ENCODE peak calls at places on chromosomes 6 and 20, in seven cellular contexts. One of them, this sample, is unnamed.

GRCh38 chr6:127120109-127120786 is 1.8 kb downstream of the RSPO3 start:
- DNase-seq in mesendoderm: peak
- DNase-seq in neuronal stem cell: no peak
- DNase-seq in endothelial cell of umbilical vein: no peak
- DNase-seq in IMR-90: no peak
- DNase-seq in H9: peak
- DNase-seq in PC-9: no peak
- DNase-seq in this sample: no peak

GRCh38 chr20:33013701-33014326 is 6.3 kb downstream of the BPIFB2 start:
- DNase-seq in H9: no peak
- DNase-seq in mesendoderm: no peak
- DNase-seq in PC-9: no peak
- DNase-seq in neuronal stem cell: no peak
- DNase-seq in IMR-90: no peak
- DNase-seq in endothelial cell of umbilical vein: no peak
- DNase-seq in this sample: no peak

GRCh38 chr20:845967-846893 is 12.7 kb downstream of the FAM110A start:
- DNase-seq in H9: no peak
- DNase-seq in mesendoderm: no peak
- DNase-seq in neuronal stem cell: no peak
- DNase-seq in IMR-90: no peak
- DNase-seq in endothelial cell of umbilical vein: no peak
- DNase-seq in PC-9: no peak
- DNase-seq in this sample: no peak

GRCh38 chr20:49970498-49970897 is 12.3 kb upstream of the SNAI1 start:
- DNase-seq in PC-9: peak
- DNase-seq in neuronal stem cell: no peak
- DNase-seq in H9: no peak
- DNase-seq in IMR-90: no peak
- DNase-seq in mesendoderm: no peak
- DNase-seq in endothelial cell of umbilical vein: no peak
- DNase-seq in this sample: no peak

GRCh38 chr6:46305833-46306232 is 135.1 kb upstream of the ENPP5 start:
- DNase-seq in mesendoderm: no peak
- DNase-seq in H9: no peak
- DNase-seq in endothelial cell of umbilical vein: no peak
- DNase-seq in PC-9: no peak
- DNase-seq in neuronal stem cell: no peak
- DNase-seq in IMR-90: no peak
- DNase-seq in this sample: no peak

GRCh38 chr6:133985970-133986369 is 32.9 kb downstream of the TBPL1 start:
- DNase-seq in neuronal stem cell: no peak
- DNase-seq in IMR-90: no peak
- DNase-seq in PC-9: no peak
- DNase-seq in H9: no peak
- DNase-seq in mesendoderm: no peak
- DNase-seq in endothelial cell of umbilical vein: no peak
- DNase-seq in this sample: no peak

GRCh38 chr20:35845561-35845960 is 73.7 kb downstream of the PHF20 start:
- DNase-seq in endothelial cell of umbilical vein: no peak
- DNase-seq in mesendoderm: no peak
- DNase-seq in H9: no peak
- DNase-seq in IMR-90: peak
- DNase-seq in PC-9: no peak
- DNase-seq in neuronal stem cell: no peak
- DNase-seq in this sample: peak

GRCh38 chr6:14243617-14244016 is 126.0 kb downstream of the CD83 start:
- DNase-seq in mesendoderm: peak
- DNase-seq in IMR-90: no peak
- DNase-seq in PC-9: no peak
- DNase-seq in neuronal stem cell: no peak
- DNase-seq in H9: no peak
- DNase-seq in endothelial cell of umbilical vein: no peak
- DNase-seq in this sample: no peak

GRCh38 chr20:37670426-37670825 is 23.4 kb upstream of the CTNNBL1 start:
- DNase-seq in mesendoderm: no peak
- DNase-seq in IMR-90: no peak
- DNase-seq in endothelial cell of umbilical vein: no peak
- DNase-seq in neuronal stem cell: no peak
- DNase-seq in H9: no peak
- DNase-seq in PC-9: no peak
- DNase-seq in this sample: peak

GRCh38 chr6:127855542-127856159 is 45.2 kb downstream of the THEMIS start:
- DNase-seq in endothelial cell of umbilical vein: peak
- DNase-seq in IMR-90: peak
- DNase-seq in PC-9: no peak
- DNase-seq in mesendoderm: peak
- DNase-seq in neuronal stem cell: no peak
- DNase-seq in H9: no peak
- DNase-seq in this sample: peak

GRCh38 chr6:47044418-47044817 is 2.3 kb upstream of the ADGRF1 start:
- DNase-seq in H9: no peak
- DNase-seq in endothelial cell of umbilical vein: peak
- DNase-seq in mesendoderm: no peak
- DNase-seq in IMR-90: no peak
- DNase-seq in PC-9: peak
- DNase-seq in neuronal stem cell: no peak
- DNase-seq in this sample: no peak

GRCh38 chr6:161918154-161918553 is 644.3 kb upstream of the AGPAT4 start:
- DNase-seq in IMR-90: peak
- DNase-seq in H9: no peak
- DNase-seq in mesendoderm: no peak
- DNase-seq in neuronal stem cell: no peak
- DNase-seq in endothelial cell of umbilical vein: no peak
- DNase-seq in PC-9: no peak
- DNase-seq in this sample: peak

GRCh38 chr6:17417817-17418216 is 24.4 kb downstream of the CAP2 start:
- DNase-seq in IMR-90: peak
- DNase-seq in endothelial cell of umbilical vein: no peak
- DNase-seq in PC-9: peak
- DNase-seq in neuronal stem cell: peak
- DNase-seq in mesendoderm: peak
- DNase-seq in H9: peak
- DNase-seq in this sample: peak

GRCh38 chr6:15457121-15457646 is 205.6 kb downstream of the DTNBP1 start:
- DNase-seq in H9: no peak
- DNase-seq in endothelial cell of umbilical vein: no peak
- DNase-seq in IMR-90: no peak
- DNase-seq in neuronal stem cell: no peak
- DNase-seq in PC-9: no peak
- DNase-seq in mesendoderm: no peak
- DNase-seq in this sample: no peak

GRCh38 chr6:88166901-88167624 is 916 bp upstream of the CNR1 start:
- DNase-seq in mesendoderm: peak
- DNase-seq in PC-9: no peak
- DNase-seq in endothelial cell of umbilical vein: no peak
- DNase-seq in neuronal stem cell: peak
- DNase-seq in H9: peak
- DNase-seq in IMR-90: no peak
- DNase-seq in this sample: no peak

GRCh38 chr6:127710668-127711067 is 133.7 kb downstream of the C6orf58 start:
- DNase-seq in endothelial cell of umbilical vein: no peak
- DNase-seq in mesendoderm: no peak
- DNase-seq in neuronal stem cell: no peak
- DNase-seq in H9: no peak
- DNase-seq in PC-9: no peak
- DNase-seq in IMR-90: no peak
- DNase-seq in this sample: no peak

GRCh38 chr6:163709693-163710092 is 295.2 kb downstream of the QKI start:
- DNase-seq in IMR-90: no peak
- DNase-seq in neuronal stem cell: no peak
- DNase-seq in endothelial cell of umbilical vein: no peak
- DNase-seq in H9: no peak
- DNase-seq in mesendoderm: no peak
- DNase-seq in PC-9: no peak
- DNase-seq in this sample: no peak

GRCh38 chr6:84575264-84575663 is 189.1 kb downstream of the TBX18 start:
- DNase-seq in endothelial cell of umbilical vein: peak
- DNase-seq in PC-9: no peak
- DNase-seq in IMR-90: no peak
- DNase-seq in mesendoderm: no peak
- DNase-seq in H9: no peak
- DNase-seq in neuronal stem cell: no peak
- DNase-seq in this sample: peak
- H3K4me2 ChIP-seq in endothelial cell of umbilical vein: peak
- H3K4me2 ChIP-seq in PC-9: no peak
- H3K4me2 ChIP-seq in IMR-90: no peak
- H3K4me2 ChIP-seq in mesendoderm: no peak
- H3K4me2 ChIP-seq in H9: no peak
- H3K4me2 ChIP-seq in neuronal stem cell: no peak
- H3K4me2 ChIP-seq in this sample: no peak

DNA sequence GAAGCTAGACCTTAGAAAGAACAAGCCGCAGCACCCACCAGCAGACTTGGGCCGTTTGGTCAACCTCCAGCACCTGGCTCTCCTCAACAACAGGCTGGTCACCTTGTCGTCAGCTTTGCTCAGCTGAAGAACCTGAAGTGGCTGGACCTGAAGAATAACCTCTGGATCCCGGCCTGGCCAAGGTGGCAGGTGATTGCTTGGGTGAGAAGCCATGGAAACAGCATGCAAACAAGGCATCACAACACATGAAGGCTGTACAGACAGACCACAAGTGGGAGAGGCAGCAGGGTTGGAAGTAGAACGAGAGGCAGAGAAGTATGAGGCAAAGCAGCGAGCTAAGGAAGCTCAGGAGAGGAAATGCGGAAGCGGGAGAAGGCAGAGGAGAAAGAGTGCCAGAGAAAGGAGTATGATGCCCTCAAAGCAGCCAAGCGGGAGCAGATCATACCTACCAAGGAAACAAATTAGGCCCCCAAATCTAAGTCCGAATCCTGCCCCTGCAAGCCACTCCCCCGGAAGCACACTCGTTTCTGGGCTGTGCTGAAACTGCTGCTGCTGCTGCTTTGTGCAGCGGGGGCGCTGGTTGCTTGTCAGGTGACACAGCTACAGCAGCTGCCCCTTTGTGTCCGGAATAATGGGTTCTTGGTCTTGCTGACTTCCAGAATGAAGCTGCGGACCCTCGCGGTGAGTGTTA is 121.6 kb upstream of the LGSN start:
- DNase-seq in endothelial cell of umbilical vein: no peak
- DNase-seq in neuronal stem cell: no peak
- DNase-seq in mesendoderm: peak
- DNase-seq in IMR-90: no peak
- DNase-seq in H9: peak
- DNase-seq in PC-9: no peak
- DNase-seq in this sample: no peak
- H3K4me2 ChIP-seq in endothelial cell of umbilical vein: no peak
- H3K4me2 ChIP-seq in neuronal stem cell: no peak
- H3K4me2 ChIP-seq in mesendoderm: no peak
- H3K4me2 ChIP-seq in IMR-90: no peak
- H3K4me2 ChIP-seq in H9: no peak
- H3K4me2 ChIP-seq in PC-9: no peak
- H3K4me2 ChIP-seq in this sample: no peak

GRCh38 chr6:80282913-80283554 is 176.6 kb downstream of the BCKDHB start:
- DNase-seq in H9: no peak
- DNase-seq in PC-9: no peak
- DNase-seq in endothelial cell of umbilical vein: no peak
- DNase-seq in neuronal stem cell: no peak
- DNase-seq in mesendoderm: no peak
- DNase-seq in IMR-90: no peak
- DNase-seq in this sample: no peak

DNA sequence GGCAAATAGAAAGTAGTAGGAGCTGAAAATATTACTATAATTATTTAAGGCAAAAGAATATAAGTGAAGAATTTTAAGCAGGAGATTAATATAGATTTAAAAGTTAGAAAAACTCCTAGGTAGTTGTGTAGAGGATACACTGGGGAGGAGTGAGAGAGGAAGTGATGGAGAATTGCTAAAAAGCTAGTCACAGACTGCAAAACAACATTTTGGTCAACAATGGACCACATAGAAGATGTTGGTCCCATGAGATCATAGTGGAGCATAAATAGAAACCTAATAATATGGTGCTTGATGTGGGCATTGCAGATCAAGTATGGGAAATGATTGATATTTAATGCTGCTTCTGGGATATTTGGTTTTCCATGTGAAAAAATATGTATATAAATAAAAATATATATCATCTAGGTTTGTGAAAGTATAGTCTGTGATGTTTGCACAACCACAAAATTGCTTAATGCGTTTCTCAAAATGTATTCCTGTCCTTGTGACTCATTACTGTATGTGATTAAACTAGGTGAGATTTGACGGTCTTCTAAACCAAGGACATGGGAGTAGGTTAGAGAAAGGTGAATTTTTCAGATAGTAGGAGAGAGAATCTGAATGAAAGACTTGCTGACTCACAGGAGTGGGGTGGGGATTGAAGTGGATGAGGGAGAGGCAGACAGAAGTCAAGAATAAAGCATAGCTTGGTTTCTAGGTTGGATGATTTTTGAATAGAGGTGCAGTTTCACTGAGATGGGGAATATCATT is 174.0 kb downstream of the BCKDHB start:
- DNase-seq in neuronal stem cell: no peak
- DNase-seq in IMR-90: peak
- DNase-seq in mesendoderm: no peak
- DNase-seq in H9: no peak
- DNase-seq in PC-9: peak
- DNase-seq in endothelial cell of umbilical vein: no peak
- DNase-seq in this sample: peak
- H3K4me2 ChIP-seq in neuronal stem cell: no peak
- H3K4me2 ChIP-seq in IMR-90: no peak
- H3K4me2 ChIP-seq in mesendoderm: no peak
- H3K4me2 ChIP-seq in H9: no peak
- H3K4me2 ChIP-seq in PC-9: no peak
- H3K4me2 ChIP-seq in endothelial cell of umbilical vein: no peak
- H3K4me2 ChIP-seq in this sample: no peak

GRCh38 chr20:62887860-62888239 is 26.2 kb upstream of the TCFL5 start:
- DNase-seq in IMR-90: no peak
- DNase-seq in mesendoderm: no peak
- DNase-seq in H9: no peak
- DNase-seq in neuronal stem cell: no peak
- DNase-seq in endothelial cell of umbilical vein: no peak
- DNase-seq in PC-9: no peak
- DNase-seq in this sample: peak

GRCh38 chr20:62885046-62885445 is 23.4 kb upstream of the TCFL5 start:
- DNase-seq in PC-9: no peak
- DNase-seq in H9: no peak
- DNase-seq in IMR-90: no peak
- DNase-seq in endothelial cell of umbilical vein: no peak
- DNase-seq in neuronal stem cell: no peak
- DNase-seq in mesendoderm: no peak
- DNase-seq in this sample: no peak

GRCh38 chr20:62887147-62887859 is 25.7 kb upstream of the TCFL5 start:
- DNase-seq in mesendoderm: no peak
- DNase-seq in IMR-90: peak
- DNase-seq in neuronal stem cell: no peak
- DNase-seq in H9: no peak
- DNase-seq in endothelial cell of umbilical vein: peak
- DNase-seq in PC-9: no peak
- DNase-seq in this sample: peak

GRCh38 chr20:62885808-62886708 is 24.4 kb upstream of the TCFL5 start:
- DNase-seq in PC-9: no peak
- DNase-seq in neuronal stem cell: no peak
- DNase-seq in mesendoderm: no peak
- DNase-seq in H9: no peak
- DNase-seq in IMR-90: no peak
- DNase-seq in endothelial cell of umbilical vein: no peak
- DNase-seq in this sample: no peak

DNA sequence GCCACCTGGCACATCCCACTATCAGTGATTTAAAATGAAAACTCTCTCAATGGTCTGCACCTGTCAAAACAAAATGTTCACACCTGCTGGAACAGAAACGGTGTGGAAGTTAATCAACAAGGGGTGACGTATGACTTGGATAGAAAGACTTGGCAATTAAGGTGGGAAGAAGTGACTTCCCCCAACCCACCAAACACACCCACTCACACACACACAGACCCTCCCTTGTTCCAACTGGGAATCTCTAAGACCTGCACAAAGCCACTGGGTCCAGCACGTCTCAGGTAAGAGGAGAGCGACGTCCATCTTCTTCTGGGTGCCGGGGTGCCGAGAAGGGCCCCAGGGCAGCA is 25.1 kb upstream of the TCFL5 start:
- DNase-seq in H9: no peak
- DNase-seq in PC-9: no peak
- DNase-seq in mesendoderm: no peak
- DNase-seq in neuronal stem cell: no peak
- DNase-seq in IMR-90: no peak
- DNase-seq in endothelial cell of umbilical vein: no peak
- DNase-seq in this sample: no peak
- H3K4me2 ChIP-seq in H9: no peak
- H3K4me2 ChIP-seq in PC-9: no peak
- H3K4me2 ChIP-seq in mesendoderm: no peak
- H3K4me2 ChIP-seq in neuronal stem cell: no peak
- H3K4me2 ChIP-seq in IMR-90: no peak
- H3K4me2 ChIP-seq in endothelial cell of umbilical vein: no peak
- H3K4me2 ChIP-seq in this sample: no peak

This sample was measured in GM23248.